ENCODE peak calls at places on chromosomes 12 and 14, in four cellular contexts. K is astrocyte of the spinal cord, S is K562, F is cardiac muscle cell. I is an unnamed sample.
A peak's percentile ranks its signal among the peaks of the same experiment; 100 is the strongest.

GRCh38 chr12:131903270-131904255 is 9.1 kb downstream of the ULK1 start:
- DNase-seq in K (no peak), S (no peak), F (no peak), I (no peak)

GRCh38 chr14:37610945-37611523 is 15.6 kb downstream of the TTC6 start:
- DNase-seq in K (no peak), S (no peak), F (no peak), I (no peak)

GRCh38 chr12:57765698-57766463 is 997 bp downstream of the CYP27B1 start:
- DNase-seq in K (no peak), S (no peak), F (no peak), I (no peak)

GRCh38 chr14:64465856-64466554 is 706 bp downstream of the AKAP5 start:
- DNase-seq in K (peak; percentile 60), S (peak; percentile 24), F (peak; percentile 69), I (no peak)

GRCh38 chr14:103123634-103124500 is 606 bp downstream of the TNFAIP2 start:
- DNase-seq in K (no peak), S (peak; percentile 59), F (no peak), I (no peak)

GRCh38 chr12:34399631-34400422 is 377.5 kb downstream of the ALG10 start:
- DNase-seq in K (no peak), S (no peak), F (no peak), I (no peak)

GRCh38 chr12:26704684-26705475 is 128.1 kb downstream of the ITPR2 start:
- DNase-seq in K (peak; percentile 47), S (no peak), F (no peak), I (peak; percentile 41)

GRCh38 chr12:131123817-131124216 is 170.1 kb downstream of the ADGRD1 start:
- DNase-seq in K (no peak), S (no peak), F (no peak), I (no peak)

GRCh38 chr14:58077621-58078020 is 74.4 kb downstream of the ARMH4 start:
- DNase-seq in K (no peak), S (no peak), F (no peak), I (peak; percentile 43)

GRCh38 chr14:91996951-91997371 is 42.9 kb downstream of the TRIP11 start:
- DNase-seq in K (peak; percentile 75), S (peak; percentile 52), F (peak; percentile 28), I (peak; percentile 85)

GRCh38 chr14:93239869-93240677 is 33.0 kb downstream of the UBR7 start:
- DNase-seq in K (peak; percentile 67), S (no peak), F (no peak), I (peak; percentile 35)

GRCh38 chr14:84894254-84894653 is 635.7 kb upstream of the FLRT2 start:
- DNase-seq in K (no peak), S (no peak), F (no peak), I (no peak)

GRCh38 chr12:78315018-78315417 is 484.3 kb downstream of the NAV3 start:
- DNase-seq in K (no peak), S (no peak), F (no peak), I (no peak)

GRCh38 chr12:104998423-104999346 is 12.6 kb downstream of the NOPCHAP1 start:
- DNase-seq in K (no peak), S (no peak), F (no peak), I (no peak)

GRCh38 chr12:57242691-57243454 is 8.1 kb downstream of the STAC3 start:
- DNase-seq in K (peak; percentile 47), S (peak; percentile 87), F (peak; percentile 83), I (no peak)

GRCh38 chr12:98470469-98471082 is 44.8 kb upstream of the TMPO start:
- DNase-seq in K (no peak), S (no peak), F (no peak), I (no peak)

GRCh38 chr12:130582286-130582685 is 133.8 kb downstream of the RIMBP2 start:
- DNase-seq in K (no peak), S (no peak), F (no peak), I (no peak)

GRCh38 chr14:99325016-99325415 is 53.0 kb upstream of the BCL11B start:
- DNase-seq in K (no peak), S (no peak), F (no peak), I (no peak)

GRCh38 chr12:1553987-1554982 is 40.1 kb downstream of the FBXL14 start:
- DNase-seq in K (no peak), S (no peak), F (no peak), I (no peak)

GRCh38 chr12:102833687-102834435 is 83.2 kb downstream of the PAH start:
- DNase-seq in K (no peak), S (peak; percentile 3), F (peak; percentile 76), I (no peak)

GRCh38 chr14:90447720-90448497 is 51.1 kb downstream of the CALM1 start:
- DNase-seq in K (no peak), S (peak; percentile 11), F (no peak), I (no peak)

GRCh38 chr14:34833545-34834523 is 41.3 kb downstream of the BAZ1A start:
- DNase-seq in K (no peak), S (no peak), F (no peak), I (no peak)

GRCh38 chr12:21637985-21638891 is 19.4 kb downstream of the LDHB start:
- DNase-seq in K (peak; percentile 20), S (no peak), F (no peak), I (no peak)

GRCh38 chr12:131900397-131900796 is 6.0 kb downstream of the ULK1 start:
- DNase-seq in K (no peak), S (no peak), F (no peak), I (no peak)

GRCh38 chr14:99590746-99591555 is 13.1 kb downstream of the CCDC85C start:
- DNase-seq in K (peak; percentile 58), S (no peak), F (no peak), I (no peak)

GRCh38 chr12:132828706-132829534 is at the start of gene GOLGA3:
- DNase-seq in K (peak; percentile 96), S (peak; percentile 97), F (peak; percentile 97), I (peak; percentile 41)

GRCh38 chr12:42296503-42297109 is 29.3 kb downstream of the ZCRB1 start:
- DNase-seq in K (peak; percentile 29), S (peak; percentile 62), F (no peak), I (no peak)

GRCh38 chr12:27506645-27507189 is 17.3 kb upstream of the PPFIBP1 start:
- DNase-seq in K (no peak), S (no peak), F (no peak), I (no peak)

GRCh38 chr14:94682061-94682516 is 69.9 kb downstream of the SERPINA3 start:
- DNase-seq in K (peak; percentile 33), S (no peak), F (no peak), I (no peak)

GRCh38 chr14:105143451-105144230 is 24.9 kb downstream of the JAG2 start:
- DNase-seq in K (no peak), S (no peak), F (no peak), I (no peak)

GRCh38 chr14:76045773-76046172 is 60.2 kb downstream of the IFT43 start:
- DNase-seq in K (no peak), S (no peak), F (no peak), I (no peak)

GRCh38 chr12:115916910-115917668 is 360.4 kb downstream of the MED13L start:
- DNase-seq in K (peak; percentile 1), S (peak; percentile 50), F (peak; percentile 61), I (no peak)

GRCh38 chr12:89348894-89349669 is 3.2 kb downstream of the DUSP6 start:
- DNase-seq in K (peak; percentile 15), S (no peak), F (no peak), I (no peak)

GRCh38 chr14:95134304-95134933 is 22.9 kb downstream of the DICER1 start:
- DNase-seq in K (no peak), S (no peak), F (no peak), I (no peak)

GRCh38 chr12:53100466-53101151 is 2.7 kb upstream of the SOAT2 start:
- DNase-seq in K (no peak), S (no peak), F (no peak), I (no peak)

DNA sequence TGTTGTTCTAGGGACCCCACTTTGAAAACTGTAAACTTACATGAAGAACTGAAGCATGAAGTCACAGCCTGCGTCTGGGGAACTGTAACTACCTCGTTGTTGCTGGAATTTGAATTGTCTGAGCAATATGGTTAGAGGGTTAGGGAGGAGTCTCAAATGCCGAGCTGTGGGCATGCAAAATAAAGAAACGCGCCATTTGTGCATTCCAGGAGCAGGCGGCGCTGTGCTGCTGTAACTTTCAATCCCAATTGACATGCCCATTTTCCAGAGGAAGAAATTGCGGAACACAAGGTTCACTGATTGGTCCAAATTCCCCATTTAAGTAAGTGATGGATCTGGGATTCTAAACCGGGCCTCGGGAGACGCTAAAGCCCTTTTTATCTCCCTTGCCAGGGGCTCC is 61.3 kb downstream of the ZNF664 start:
- DNase-seq in K (no peak), S (no peak), F (no peak), I (no peak)
- TF ChIP-seq CTCF in K (no peak), S (peak; percentile 33), F (no peak), I (no peak)

GRCh38 chr12:46135750-46136149 is 133.1 kb downstream of the SLC38A1 start:
- DNase-seq in K (no peak), S (no peak), F (no peak), I (no peak)

GRCh38 chr12:46133751-46134150 is 135.1 kb downstream of the SLC38A1 start:
- DNase-seq in K (no peak), S (no peak), F (no peak), I (no peak)

GRCh38 chr12:46134205-46134811 is 134.5 kb downstream of the SLC38A1 start:
- DNase-seq in K (no peak), S (no peak), F (peak; percentile 55), I (no peak)

GRCh38 chr12:46134852-46135251 is 134.0 kb downstream of the SLC38A1 start:
- DNase-seq in K (no peak), S (no peak), F (no peak), I (no peak)

GRCh38 chr12:46131729-46132128 is 137.1 kb downstream of the SLC38A1 start:
- DNase-seq in K (no peak), S (peak; percentile 32), F (peak; percentile 37), I (no peak)
- TF ChIP-seq CTCF in K (peak; percentile 14), S (peak; percentile 47), F (peak; percentile 15), I (peak; percentile 21)

DNA sequence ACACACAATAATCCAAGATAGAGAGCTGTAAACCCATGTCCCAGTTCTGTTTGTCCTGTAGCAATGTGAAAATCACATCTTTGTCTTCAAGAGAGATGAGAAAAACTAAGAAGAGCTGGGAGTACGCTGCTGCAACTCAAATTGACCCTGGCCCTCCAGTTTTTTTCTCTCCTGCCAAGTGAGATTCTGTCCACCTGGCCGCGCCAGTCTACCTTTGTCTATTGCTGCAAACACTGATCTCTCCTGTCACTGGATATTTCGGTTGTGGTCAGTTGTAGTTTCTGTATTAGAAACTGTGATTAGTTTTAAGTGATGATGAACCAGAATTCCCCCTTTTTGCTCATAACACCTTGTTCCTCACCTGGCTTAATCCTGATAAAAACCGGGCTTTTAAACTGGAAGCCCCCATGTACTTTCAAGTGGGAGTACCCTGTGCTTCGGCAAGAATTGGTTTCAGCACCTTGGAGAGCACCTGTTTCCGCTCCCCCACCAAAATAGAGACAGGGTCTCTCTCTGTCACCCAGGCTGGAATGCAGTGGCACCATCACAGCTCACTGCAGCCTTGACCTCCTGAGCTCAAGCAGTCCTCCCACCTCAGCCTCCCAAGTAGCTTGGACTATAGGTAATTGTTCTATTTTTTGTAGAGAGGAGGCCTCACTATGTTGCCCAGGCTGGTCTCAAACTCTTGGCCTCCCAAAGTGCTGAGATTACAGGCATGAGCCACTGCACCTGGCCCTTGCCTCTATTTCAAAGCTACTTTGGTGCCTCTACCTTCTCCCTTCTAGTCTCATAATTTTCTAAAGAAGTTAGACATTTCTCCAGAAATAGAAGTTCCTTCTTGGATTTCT is 156.8 kb downstream of the PHETA1 start:
- DNase-seq in K (no peak), S (peak; percentile 27), F (peak; percentile 79), I (no peak)
- TF ChIP-seq CTCF in K (no peak), S (no peak), F (no peak), I (no peak)

DNA sequence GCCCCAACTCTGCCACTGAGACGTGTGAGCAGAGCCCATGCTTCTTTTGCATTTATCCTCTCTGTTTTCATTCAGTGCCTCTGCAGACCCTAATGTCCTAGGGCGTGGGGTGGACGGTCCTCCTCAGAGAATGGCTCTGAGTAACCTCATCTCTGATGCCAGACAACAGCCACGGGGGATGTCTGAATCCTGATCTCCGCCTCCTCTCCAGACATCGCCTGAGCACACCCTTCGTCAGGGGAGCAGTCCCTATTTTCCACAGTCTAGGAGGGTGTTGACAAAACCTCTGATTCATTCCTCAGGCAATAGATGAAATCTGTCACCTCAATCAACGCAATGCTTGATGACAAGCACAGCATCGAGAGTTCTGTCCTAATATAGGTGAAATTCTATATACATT is 109.2 kb upstream of the DYRK2 start:
- DNase-seq in K (no peak), S (no peak), F (no peak), I (no peak)
- TF ChIP-seq CTCF in K (no peak), S (no peak), F (no peak), I (no peak)

I was measured in BJ.